ENCODE peak calls at places on chromosomes 16 and 17, in nine cellular contexts. One of them, this sample, is unnamed.

GRCh38 chr17:35612924-35613521 is 25.9 kb downstream of the AP2B1 start:
- DNase-seq in HTR-8/SVneo: peak
- DNase-seq in astrocyte of the spinal cord: peak
- DNase-seq in type B pancreatic cell: no peak
- DNase-seq in NCI-H1930: no peak
- DNase-seq in mesendoderm: peak
- DNase-seq in retina: peak
- DNase-seq in caudate nucleus: no peak
- DNase-seq in GM23248: peak
- DNase-seq in this sample: no peak

GRCh38 chr16:3173892-3174617 is 13.9 kb upstream of the OR1F1 start:
- DNase-seq in type B pancreatic cell: no peak
- DNase-seq in mesendoderm: peak
- DNase-seq in GM23248: peak
- DNase-seq in HTR-8/SVneo: no peak
- DNase-seq in retina: peak
- DNase-seq in astrocyte of the spinal cord: no peak
- DNase-seq in caudate nucleus: no peak
- DNase-seq in NCI-H1930: peak
- DNase-seq in this sample: peak

GRCh38 chr17:8935194-8935593 is 30.3 kb downstream of the PIK3R5 start:
- DNase-seq in NCI-H1930: no peak
- DNase-seq in caudate nucleus: no peak
- DNase-seq in retina: no peak
- DNase-seq in mesendoderm: peak
- DNase-seq in type B pancreatic cell: no peak
- DNase-seq in astrocyte of the spinal cord: no peak
- DNase-seq in GM23248: peak
- DNase-seq in HTR-8/SVneo: no peak
- DNase-seq in this sample: no peak

GRCh38 chr17:80953471-80954315 is 37.9 kb upstream of the CHMP6 start:
- DNase-seq in type B pancreatic cell: no peak
- DNase-seq in caudate nucleus: no peak
- DNase-seq in retina: no peak
- DNase-seq in astrocyte of the spinal cord: no peak
- DNase-seq in NCI-H1930: no peak
- DNase-seq in GM23248: no peak
- DNase-seq in HTR-8/SVneo: no peak
- DNase-seq in mesendoderm: no peak
- DNase-seq in this sample: peak

GRCh38 chr17:55391764-55392467 is 29.7 kb downstream of the MMD start:
- DNase-seq in astrocyte of the spinal cord: no peak
- DNase-seq in caudate nucleus: no peak
- DNase-seq in type B pancreatic cell: no peak
- DNase-seq in NCI-H1930: no peak
- DNase-seq in retina: no peak
- DNase-seq in HTR-8/SVneo: no peak
- DNase-seq in GM23248: no peak
- DNase-seq in mesendoderm: no peak
- DNase-seq in this sample: no peak

GRCh38 chr17:78230996-78231931 is at the start of gene TMEM235:
- DNase-seq in mesendoderm: no peak
- DNase-seq in retina: no peak
- DNase-seq in caudate nucleus: no peak
- DNase-seq in type B pancreatic cell: no peak
- DNase-seq in NCI-H1930: no peak
- DNase-seq in GM23248: no peak
- DNase-seq in astrocyte of the spinal cord: no peak
- DNase-seq in HTR-8/SVneo: no peak
- DNase-seq in this sample: peak

GRCh38 chr16:10502766-10503165 is 77.6 kb downstream of the EMP2 start:
- DNase-seq in type B pancreatic cell: no peak
- DNase-seq in NCI-H1930: no peak
- DNase-seq in caudate nucleus: no peak
- DNase-seq in astrocyte of the spinal cord: no peak
- DNase-seq in retina: no peak
- DNase-seq in mesendoderm: peak
- DNase-seq in HTR-8/SVneo: no peak
- DNase-seq in GM23248: no peak
- DNase-seq in this sample: no peak

GRCh38 chr17:30093463-30094147 is 23.0 kb upstream of the NSRP1 start:
- DNase-seq in retina: peak
- DNase-seq in caudate nucleus: no peak
- DNase-seq in astrocyte of the spinal cord: peak
- DNase-seq in mesendoderm: peak
- DNase-seq in GM23248: peak
- DNase-seq in HTR-8/SVneo: peak
- DNase-seq in type B pancreatic cell: no peak
- DNase-seq in NCI-H1930: peak
- DNase-seq in this sample: peak

GRCh38 chr17:46020998-46021397 is 21.9 kb downstream of the STH start:
- DNase-seq in type B pancreatic cell: no peak
- DNase-seq in NCI-H1930: no peak
- DNase-seq in HTR-8/SVneo: no peak
- DNase-seq in astrocyte of the spinal cord: no peak
- DNase-seq in GM23248: no peak
- DNase-seq in caudate nucleus: no peak
- DNase-seq in retina: no peak
- DNase-seq in mesendoderm: no peak
- DNase-seq in this sample: no peak

GRCh38 chr16:740764-741505 is at the start of gene CIAO3:
- DNase-seq in GM23248: peak
- DNase-seq in retina: peak
- DNase-seq in mesendoderm: peak
- DNase-seq in HTR-8/SVneo: peak
- DNase-seq in NCI-H1930: peak
- DNase-seq in caudate nucleus: peak
- DNase-seq in astrocyte of the spinal cord: peak
- DNase-seq in type B pancreatic cell: peak
- DNase-seq in this sample: peak

GRCh38 chr17:77959216-77959925 is 868 bp downstream of the TNRC6C start:
- DNase-seq in mesendoderm: peak
- DNase-seq in GM23248: peak
- DNase-seq in retina: peak
- DNase-seq in type B pancreatic cell: no peak
- DNase-seq in HTR-8/SVneo: no peak
- DNase-seq in caudate nucleus: no peak
- DNase-seq in NCI-H1930: no peak
- DNase-seq in astrocyte of the spinal cord: peak
- DNase-seq in this sample: peak

GRCh38 chr16:74450236-74450635 is 29.0 kb upstream of the CLEC18B start:
- DNase-seq in NCI-H1930: no peak
- DNase-seq in mesendoderm: no peak
- DNase-seq in astrocyte of the spinal cord: no peak
- DNase-seq in HTR-8/SVneo: no peak
- DNase-seq in type B pancreatic cell: no peak
- DNase-seq in retina: no peak
- DNase-seq in caudate nucleus: no peak
- DNase-seq in GM23248: peak
- DNase-seq in this sample: no peak

GRCh38 chr17:21160401-21160800 is 33.6 kb downstream of the DHRS7B start:
- DNase-seq in NCI-H1930: no peak
- DNase-seq in astrocyte of the spinal cord: no peak
- DNase-seq in HTR-8/SVneo: no peak
- DNase-seq in GM23248: peak
- DNase-seq in retina: no peak
- DNase-seq in type B pancreatic cell: no peak
- DNase-seq in caudate nucleus: no peak
- DNase-seq in mesendoderm: no peak
- DNase-seq in this sample: no peak

GRCh38 chr16:60346256-60346655 is 1612.1 kb upstream of the GOT2 start:
- DNase-seq in GM23248: no peak
- DNase-seq in astrocyte of the spinal cord: no peak
- DNase-seq in mesendoderm: no peak
- DNase-seq in caudate nucleus: no peak
- DNase-seq in retina: no peak
- DNase-seq in NCI-H1930: no peak
- DNase-seq in HTR-8/SVneo: no peak
- DNase-seq in type B pancreatic cell: no peak
- DNase-seq in this sample: no peak

GRCh38 chr16:51167170-51167710 is 16.2 kb upstream of the SALL1 start:
- DNase-seq in caudate nucleus: no peak
- DNase-seq in GM23248: no peak
- DNase-seq in retina: no peak
- DNase-seq in mesendoderm: no peak
- DNase-seq in NCI-H1930: no peak
- DNase-seq in HTR-8/SVneo: no peak
- DNase-seq in astrocyte of the spinal cord: no peak
- DNase-seq in type B pancreatic cell: no peak
- DNase-seq in this sample: no peak

GRCh38 chr17:37791985-37792384 is 47.1 kb upstream of the HNF1B start:
- DNase-seq in mesendoderm: no peak
- DNase-seq in type B pancreatic cell: no peak
- DNase-seq in HTR-8/SVneo: no peak
- DNase-seq in astrocyte of the spinal cord: no peak
- DNase-seq in GM23248: no peak
- DNase-seq in NCI-H1930: no peak
- DNase-seq in caudate nucleus: no peak
- DNase-seq in retina: no peak
- DNase-seq in this sample: no peak

GRCh38 chr16:8899709-8900317 is 17.7 kb downstream of the LITAFD start:
- DNase-seq in caudate nucleus: no peak
- DNase-seq in astrocyte of the spinal cord: no peak
- DNase-seq in type B pancreatic cell: no peak
- DNase-seq in retina: no peak
- DNase-seq in HTR-8/SVneo: no peak
- DNase-seq in GM23248: no peak
- DNase-seq in mesendoderm: peak
- DNase-seq in NCI-H1930: no peak
- DNase-seq in this sample: no peak

GRCh38 chr17:80081596-80081995 is 19.8 kb upstream of the GAA start:
- DNase-seq in retina: no peak
- DNase-seq in astrocyte of the spinal cord: no peak
- DNase-seq in GM23248: no peak
- DNase-seq in HTR-8/SVneo: no peak
- DNase-seq in NCI-H1930: no peak
- DNase-seq in type B pancreatic cell: no peak
- DNase-seq in caudate nucleus: no peak
- DNase-seq in mesendoderm: no peak
- DNase-seq in this sample: no peak

GRCh38 chr16:11669380-11670146 is 1.3 kb downstream of the SNN start:
- DNase-seq in GM23248: peak
- DNase-seq in caudate nucleus: no peak
- DNase-seq in mesendoderm: peak
- DNase-seq in retina: peak
- DNase-seq in astrocyte of the spinal cord: no peak
- DNase-seq in NCI-H1930: no peak
- DNase-seq in type B pancreatic cell: no peak
- DNase-seq in HTR-8/SVneo: no peak
- DNase-seq in this sample: peak

GRCh38 chr16:1075546-1075945 is 3.0 kb downstream of the SSTR5 start:
- DNase-seq in astrocyte of the spinal cord: no peak
- DNase-seq in HTR-8/SVneo: no peak
- DNase-seq in type B pancreatic cell: no peak
- DNase-seq in GM23248: no peak
- DNase-seq in caudate nucleus: no peak
- DNase-seq in retina: no peak
- DNase-seq in NCI-H1930: no peak
- DNase-seq in mesendoderm: no peak
- DNase-seq in this sample: no peak

GRCh38 chr17:44367219-44367618 is 3.6 kb upstream of the FAM171A2 start:
- DNase-seq in HTR-8/SVneo: no peak
- DNase-seq in retina: no peak
- DNase-seq in type B pancreatic cell: no peak
- DNase-seq in NCI-H1930: no peak
- DNase-seq in astrocyte of the spinal cord: no peak
- DNase-seq in caudate nucleus: no peak
- DNase-seq in mesendoderm: no peak
- DNase-seq in GM23248: no peak
- DNase-seq in this sample: peak

GRCh38 chr16:84532299-84532724 is 27.9 kb upstream of the MEAK7 start:
- DNase-seq in mesendoderm: peak
- DNase-seq in astrocyte of the spinal cord: peak
- DNase-seq in type B pancreatic cell: no peak
- DNase-seq in retina: peak
- DNase-seq in NCI-H1930: no peak
- DNase-seq in GM23248: peak
- DNase-seq in caudate nucleus: no peak
- DNase-seq in HTR-8/SVneo: peak
- DNase-seq in this sample: peak

GRCh38 chr17:1490643-1491405 is 1.7 kb downstream of the MYO1C start:
- DNase-seq in HTR-8/SVneo: peak
- DNase-seq in caudate nucleus: no peak
- DNase-seq in astrocyte of the spinal cord: peak
- DNase-seq in NCI-H1930: no peak
- DNase-seq in GM23248: peak
- DNase-seq in retina: peak
- DNase-seq in type B pancreatic cell: no peak
- DNase-seq in mesendoderm: peak
- DNase-seq in this sample: peak

GRCh38 chr16:75471723-75472634 is 7.5 kb upstream of the TMEM170A start:
- DNase-seq in retina: peak
- DNase-seq in HTR-8/SVneo: peak
- DNase-seq in mesendoderm: peak
- DNase-seq in type B pancreatic cell: no peak
- DNase-seq in astrocyte of the spinal cord: peak
- DNase-seq in NCI-H1930: no peak
- DNase-seq in GM23248: peak
- DNase-seq in caudate nucleus: peak
- DNase-seq in this sample: peak

GRCh38 chr16:49856741-49857330 is 924 bp upstream of the ZNF423 start:
- DNase-seq in mesendoderm: peak
- DNase-seq in GM23248: peak
- DNase-seq in caudate nucleus: no peak
- DNase-seq in NCI-H1930: no peak
- DNase-seq in HTR-8/SVneo: peak
- DNase-seq in astrocyte of the spinal cord: peak
- DNase-seq in retina: peak
- DNase-seq in type B pancreatic cell: peak
- DNase-seq in this sample: peak

GRCh38 chr16:10240854-10241613 is 58.8 kb upstream of the GRIN2A start:
- DNase-seq in GM23248: no peak
- DNase-seq in astrocyte of the spinal cord: no peak
- DNase-seq in retina: no peak
- DNase-seq in HTR-8/SVneo: no peak
- DNase-seq in type B pancreatic cell: no peak
- DNase-seq in NCI-H1930: no peak
- DNase-seq in caudate nucleus: no peak
- DNase-seq in mesendoderm: peak
- DNase-seq in this sample: no peak

GRCh38 chr16:80583466-80583865 is 42.7 kb downstream of the DYNLRB2 start:
- DNase-seq in HTR-8/SVneo: peak
- DNase-seq in caudate nucleus: no peak
- DNase-seq in mesendoderm: no peak
- DNase-seq in GM23248: peak
- DNase-seq in type B pancreatic cell: no peak
- DNase-seq in NCI-H1930: no peak
- DNase-seq in retina: no peak
- DNase-seq in astrocyte of the spinal cord: peak
- DNase-seq in this sample: no peak

This sample was measured in osteoblast.